ENCODE peak calls at places on chromosomes 3 and 15, in ten cellular contexts. C is T1000; X is stimulated activated CD8-positive, alpha-beta memory T cell treated with anti-CD3 and anti-CD28 coated beads, Interleukin-4, amount 100 ng/mL, for 48 hours; J is NCI-H1048; G is activated B cell treated with CpG ODN at 0.5 μM for 24 hours; N is AG08395; U is MCF 10A; V is stimulated activated CD4-positive, alpha-beta T cell treated with anti-CD3 and anti-CD28 coated beads, Interleukin-2, amount 100 ng/mL, for 48 hours; H is AG09309; I is activated naive CD8-positive, alpha-beta T cell treated with anti-CD3 and anti-CD28 coated beads, Interleukin-2, amount 50 U/mL, for 24 hours. M is an unnamed sample.

GRCh38 chr3:175383366-175383765 is 524.2 kb downstream of the NAALADL2 start:
- DNase-seq in C (no peak), X (no peak), J (no peak), G (no peak), N (peak; percentile 5), U (no peak), V (no peak), H (no peak), I (no peak), M (no peak)

GRCh38 chr15:73994912-73995622 is 551 bp downstream of the PML start:
- DNase-seq in C (no peak), X (peak; percentile 43), J (no peak), G (no peak), N (peak; percentile 14), U (peak; percentile 60), V (no peak), H (no peak), I (no peak), M (no peak)

GRCh38 chr3:138950006-138950644 is 3.1 kb downstream of the FOXL2NB start:
- DNase-seq in C (no peak), X (peak; percentile 50), J (no peak), G (no peak), N (peak; percentile 55), U (no peak), V (no peak), H (no peak), I (no peak), M (no peak)

GRCh38 chr3:43190682-43191081 is 84.8 kb upstream of the POMGNT2 start:
- DNase-seq in C (peak; percentile 53), X (no peak), J (no peak), G (no peak), N (peak; percentile 41), U (peak; percentile 24), V (no peak), H (peak; percentile 98), I (no peak), M (no peak)

GRCh38 chr15:70974004-70974832 is 81.6 kb downstream of the LRRC49 start:
- DNase-seq in C (no peak), X (no peak), J (no peak), G (no peak), N (peak; percentile 40), U (peak; percentile 52), V (no peak), H (peak; percentile 49), I (no peak), M (peak; percentile 15)

GRCh38 chr3:123688241-123688747 is 103.4 kb upstream of the HACD2 start:
- DNase-seq in C (peak; percentile 67), X (no peak), J (no peak), G (no peak), N (peak; percentile 98), U (peak; percentile 76), V (no peak), H (peak; percentile 87), I (no peak), M (peak; percentile 48)

GRCh38 chr3:129095285-129095684 is 26.3 kb downstream of the RAB43 start:
- DNase-seq in C (no peak), X (no peak), J (no peak), G (no peak), N (no peak), U (no peak), V (no peak), H (no peak), I (no peak), M (no peak)

GRCh38 chr15:89825264-89825940 is 10.8 kb upstream of the ANPEP start:
- DNase-seq in C (no peak), X (no peak), J (no peak), G (no peak), N (no peak), U (no peak), V (no peak), H (no peak), I (no peak), M (no peak)

GRCh38 chr15:84915011-84915958 is 30.8 kb downstream of the SLC28A1 start:
- DNase-seq in C (peak; percentile 72), X (peak; percentile 71), J (no peak), G (no peak), N (peak; percentile 85), U (peak; percentile 91), V (peak; percentile 16), H (peak; percentile 63), I (peak; percentile 70), M (no peak)

GRCh38 chr3:46477145-46477544 is 12.4 kb upstream of the LTF start:
- DNase-seq in C (no peak), X (no peak), J (no peak), G (no peak), N (no peak), U (no peak), V (no peak), H (no peak), I (no peak), M (no peak)

GRCh38 chr15:45550436-45550835 is 27.9 kb upstream of the SLC30A4 start:
- DNase-seq in C (no peak), X (no peak), J (no peak), G (no peak), N (no peak), U (peak; percentile 13), V (no peak), H (peak; percentile 11), I (no peak), M (no peak)

GRCh38 chr15:85164841-85165466 is 183.3 kb downstream of the PDE8A start:
- DNase-seq in C (no peak), X (no peak), J (no peak), G (no peak), N (no peak), U (no peak), V (no peak), H (no peak), I (no peak), M (no peak)

GRCh38 chr15:57866149-57866736 is 159.7 kb downstream of the POLR2M start:
- DNase-seq in C (no peak), X (peak; percentile 76), J (peak; percentile 9), G (peak; percentile 19), N (peak; percentile 44), U (peak; percentile 74), V (peak; percentile 46), H (no peak), I (peak; percentile 64), M (no peak)

GRCh38 chr3:177468816-177469590 is 271.7 kb upstream of the TBL1XR1 start:
- DNase-seq in C (no peak), X (no peak), J (no peak), G (no peak), N (peak; percentile 36), U (no peak), V (no peak), H (peak; percentile 46), I (no peak), M (no peak)

GRCh38 chr3:144104146-144104545 is 132.5 kb downstream of the DIPK2A start:
- DNase-seq in C (no peak), X (no peak), J (no peak), G (no peak), N (no peak), U (no peak), V (no peak), H (no peak), I (no peak), M (no peak)

GRCh38 chr3:89262561-89262960 is 155.1 kb downstream of the EPHA3 start:
- DNase-seq in C (no peak), X (no peak), J (no peak), G (no peak), N (no peak), U (no peak), V (no peak), H (no peak), I (no peak), M (no peak)

GRCh38 chr3:169297214-169297613 is 366.3 kb downstream of the MECOM start:
- DNase-seq in C (no peak), X (no peak), J (no peak), G (no peak), N (no peak), U (no peak), V (no peak), H (no peak), I (no peak), M (no peak)

GRCh38 chr3:110178965-110179364 is 841.6 kb upstream of the DPPA4 start:
- DNase-seq in C (no peak), X (no peak), J (no peak), G (no peak), N (peak; percentile 11), U (peak; percentile 10), V (no peak), H (no peak), I (no peak), M (no peak)

GRCh38 chr15:58017869-58018268 is 47.6 kb downstream of the ALDH1A2 start:
- DNase-seq in C (no peak), X (no peak), J (no peak), G (no peak), N (no peak), U (no peak), V (no peak), H (no peak), I (no peak), M (no peak)